ENCODE peak calls at places on chromosomes 6 and 20, in four cellular contexts. W is transverse colon, E is body of pancreas, G is stomach. S is an unnamed sample.

GRCh38 chr6:154232013-154232920 is 124.3 kb downstream of the IPCEF1 start:
- DNase-seq in W (no peak), E (no peak), G (no peak), S (no peak)

GRCh38 chr6:74577619-74578018 is 628.2 kb downstream of the COL12A1 start:
- DNase-seq in W (no peak), E (no peak), G (no peak), S (no peak)

GRCh38 chr6:25022140-25022553 is 86.4 kb upstream of the RIPOR2 start:
- DNase-seq in W (no peak), E (no peak), G (no peak), S (no peak)

GRCh38 chr6:108294787-108295625 is at the start of gene AFG1L:
- DNase-seq in W (peak; percentile 94), E (peak; percentile 92), G (peak; percentile 94), S (peak; percentile 70)

GRCh38 chr6:21022343-21023107 is 488.3 kb downstream of the CDKAL1 start:
- DNase-seq in W (no peak), E (peak; percentile 52), G (peak; percentile 78), S (peak; percentile 17)

GRCh38 chr20:843908-844307 is 10.4 kb downstream of the FAM110A start:
- DNase-seq in W (peak; percentile 47), E (no peak), G (no peak), S (no peak)

GRCh38 chr6:54010340-54011276 is 100.6 kb upstream of the MLIP start:
- DNase-seq in W (no peak), E (no peak), G (no peak), S (no peak)

GRCh38 chr20:48716086-48716485 is 111.7 kb downstream of the PREX1 start:
- DNase-seq in W (peak; percentile 32), E (no peak), G (no peak), S (no peak)

GRCh38 chr6:3226422-3227362 is 761 bp downstream of the TUBB2B start:
- DNase-seq in W (no peak), E (peak; percentile 38), G (no peak), S (no peak)

DNA sequence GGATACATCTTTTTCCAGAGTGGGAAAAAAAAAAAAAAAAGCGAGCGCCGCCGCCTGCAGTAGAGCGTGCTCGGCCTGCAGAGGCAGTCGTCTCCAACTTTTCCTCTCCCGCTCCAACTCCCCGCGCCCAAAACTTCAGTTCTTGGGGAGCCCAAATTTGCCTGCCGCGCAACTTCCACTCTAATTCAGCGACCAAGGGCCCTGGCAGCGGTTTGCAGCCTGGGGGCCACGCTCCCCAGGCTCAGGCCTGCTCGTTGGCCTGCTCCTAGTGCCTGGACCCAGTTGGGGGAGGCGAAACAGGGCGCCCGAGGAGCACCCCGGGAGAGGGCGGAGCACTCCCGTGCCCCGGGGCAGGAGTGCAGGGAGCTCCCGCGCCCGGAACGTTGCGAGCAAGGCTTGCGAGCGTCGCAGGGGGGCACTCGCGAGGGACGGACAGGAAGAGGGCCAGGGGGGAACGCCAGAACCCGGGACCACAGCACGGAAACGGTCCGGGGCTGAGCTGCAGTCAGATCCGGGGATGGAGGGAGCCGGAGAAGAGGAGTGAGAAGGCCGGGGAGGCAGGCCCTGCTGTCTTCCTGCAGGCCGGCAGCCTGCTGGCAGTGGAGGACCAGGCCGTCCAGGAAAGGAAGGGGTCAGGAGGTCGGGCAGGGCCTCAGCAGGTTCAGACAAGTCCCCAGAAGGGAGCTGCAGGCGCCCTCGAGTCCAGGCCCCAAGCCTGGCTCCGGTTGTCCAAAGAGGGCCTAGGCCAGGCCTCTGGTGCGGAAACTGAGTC is at the start of gene STX16:
- DNase-seq in W (peak; percentile 93), E (peak; percentile 91), G (peak; percentile 92), S (peak; percentile 98)
- TF ChIP-seq POLR2A in W (peak; percentile 87), E (peak; percentile 88), G (no peak), S (peak; percentile 71)

DNA sequence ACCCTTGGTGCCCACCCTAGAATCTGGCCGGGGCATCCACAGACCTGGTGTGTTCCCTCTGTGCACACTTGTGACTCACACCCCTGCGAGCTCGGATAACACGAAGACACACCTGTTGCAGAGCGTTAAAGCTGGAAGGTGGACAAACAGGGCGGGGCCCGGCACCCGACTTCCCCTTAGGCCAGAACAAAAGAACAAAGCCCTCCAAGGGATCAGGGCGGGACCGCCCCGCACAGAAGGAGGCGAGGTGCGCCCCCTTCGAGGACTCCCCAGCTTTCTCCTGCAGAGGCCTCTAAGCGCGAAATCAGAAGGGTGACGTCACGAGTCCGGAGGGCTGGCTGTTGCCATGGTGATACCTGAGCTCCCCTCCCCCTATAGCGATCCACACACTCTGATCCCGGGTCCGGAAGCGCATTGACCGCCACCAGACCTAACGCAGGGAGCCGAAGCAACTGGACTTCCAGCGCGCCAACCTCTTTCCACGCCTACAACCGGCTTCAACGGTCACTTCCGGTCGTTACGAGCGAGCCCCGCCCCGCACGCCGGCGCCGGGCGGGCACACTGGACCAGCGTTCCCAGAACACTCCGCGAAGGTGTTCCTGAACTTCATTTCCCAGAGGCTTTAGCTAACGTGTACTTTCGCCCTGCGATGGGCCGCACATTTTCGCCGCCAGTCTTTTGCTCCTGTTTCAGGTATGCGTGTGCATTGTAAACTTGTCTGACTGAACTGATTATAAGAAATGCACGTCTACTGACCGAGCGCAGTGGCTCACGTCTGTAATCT is at the start of gene ZNF184:
- DNase-seq in W (peak; percentile 97), E (peak; percentile 98), G (peak; percentile 96), S (peak; percentile 64)
- TF ChIP-seq POLR2A in W (peak; percentile 80), E (peak; percentile 89), G (no peak), S (peak; percentile 56)

GRCh38 chr20:63956664-63957003 is 418 bp upstream of the UCKL1 start:
- DNase-seq in W (no peak), E (no peak), G (no peak), S (no peak)

GRCh38 chr20:63957690-63958441 is 1.6 kb upstream of the UCKL1 start:
- DNase-seq in W (peak; percentile 89), E (peak; percentile 62), G (peak; percentile 71), S (no peak)

GRCh38 chr20:63955846-63956663 is at the start of gene UCKL1:
- DNase-seq in W (peak; percentile 94), E (peak; percentile 96), G (peak; percentile 94), S (peak; percentile 85)

GRCh38 chr20:63958471-63958870 is 2.3 kb upstream of the UCKL1 start:
- DNase-seq in W (no peak), E (no peak), G (no peak), S (no peak)

GRCh38 chr20:63957004-63957689 is 931 bp upstream of the UCKL1 start:
- DNase-seq in W (peak; percentile 87), E (peak; percentile 68), G (peak; percentile 71), S (peak; percentile 87)
- TF ChIP-seq POLR2A in W (peak; percentile 78), E (peak; percentile 28), G (no peak), S (no peak)

DNA sequence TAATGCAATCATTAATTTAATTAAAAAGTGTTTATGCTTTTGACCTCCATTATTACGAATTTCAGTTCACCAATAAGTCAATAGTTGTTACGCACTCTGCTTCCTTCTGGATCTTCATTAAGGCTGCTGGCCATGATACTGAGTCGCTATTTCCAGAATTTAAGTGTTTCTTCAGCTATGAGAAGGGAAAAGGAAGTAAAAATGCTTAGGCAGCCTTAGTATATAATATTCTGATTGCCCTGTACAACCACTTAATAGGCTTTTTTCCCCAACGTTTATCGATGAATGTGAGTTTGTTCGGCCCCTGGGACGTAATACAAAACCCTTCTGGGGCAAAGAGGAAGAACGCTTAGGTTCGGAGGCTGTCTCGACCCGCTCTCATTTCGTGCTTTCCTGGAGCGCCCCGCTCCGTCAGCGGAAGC is 644 bp downstream of the OARD1 start:
- DNase-seq in W (peak; percentile 86), E (no peak), G (no peak), S (no peak)
- TF ChIP-seq POLR2A in W (no peak), E (no peak), G (no peak), S (peak; percentile 58)

GRCh38 chr20:62387993-62388635 is 1.2 kb downstream of the RPS21 start:
- DNase-seq in W (no peak), E (no peak), G (no peak), S (no peak)

GRCh38 chr20:62386383-62387218 is at the start of gene RPS21:
- DNase-seq in W (peak; percentile 95), E (peak; percentile 94), G (peak; percentile 94), S (peak; percentile 88)

GRCh38 chr20:62389601-62390087 is 2.7 kb downstream of the RPS21 start:
- DNase-seq in W (no peak), E (no peak), G (no peak), S (no peak)

GRCh38 chr20:62388839-62389600 is 2.1 kb downstream of the RPS21 start:
- DNase-seq in W (no peak), E (no peak), G (no peak), S (no peak)

GRCh38 chr20:62387219-62387913 is 463 bp downstream of the RPS21 start:
- DNase-seq in W (no peak), E (no peak), G (no peak), S (no peak)
- TF ChIP-seq POLR2A in W (no peak), E (no peak), G (no peak), S (no peak)

GRCh38 chr6:113968472-113968871 is 2.5 kb downstream of the HDAC2 start:
- DNase-seq in W (no peak), E (no peak), G (no peak), S (no peak)

GRCh38 chr6:113969888-113970807 is 800 bp downstream of the HDAC2 start:
- DNase-seq in W (peak; percentile 68), E (peak; percentile 60), G (peak; percentile 61), S (peak; percentile 11)

GRCh38 chr6:113967777-113968176 is 3.2 kb downstream of the HDAC2 start:
- DNase-seq in W (no peak), E (no peak), G (no peak), S (no peak)

GRCh38 chr6:113971786-113972185 is 838 bp upstream of the HDAC2 start:
- DNase-seq in W (no peak), E (no peak), G (no peak), S (no peak)

DNA sequence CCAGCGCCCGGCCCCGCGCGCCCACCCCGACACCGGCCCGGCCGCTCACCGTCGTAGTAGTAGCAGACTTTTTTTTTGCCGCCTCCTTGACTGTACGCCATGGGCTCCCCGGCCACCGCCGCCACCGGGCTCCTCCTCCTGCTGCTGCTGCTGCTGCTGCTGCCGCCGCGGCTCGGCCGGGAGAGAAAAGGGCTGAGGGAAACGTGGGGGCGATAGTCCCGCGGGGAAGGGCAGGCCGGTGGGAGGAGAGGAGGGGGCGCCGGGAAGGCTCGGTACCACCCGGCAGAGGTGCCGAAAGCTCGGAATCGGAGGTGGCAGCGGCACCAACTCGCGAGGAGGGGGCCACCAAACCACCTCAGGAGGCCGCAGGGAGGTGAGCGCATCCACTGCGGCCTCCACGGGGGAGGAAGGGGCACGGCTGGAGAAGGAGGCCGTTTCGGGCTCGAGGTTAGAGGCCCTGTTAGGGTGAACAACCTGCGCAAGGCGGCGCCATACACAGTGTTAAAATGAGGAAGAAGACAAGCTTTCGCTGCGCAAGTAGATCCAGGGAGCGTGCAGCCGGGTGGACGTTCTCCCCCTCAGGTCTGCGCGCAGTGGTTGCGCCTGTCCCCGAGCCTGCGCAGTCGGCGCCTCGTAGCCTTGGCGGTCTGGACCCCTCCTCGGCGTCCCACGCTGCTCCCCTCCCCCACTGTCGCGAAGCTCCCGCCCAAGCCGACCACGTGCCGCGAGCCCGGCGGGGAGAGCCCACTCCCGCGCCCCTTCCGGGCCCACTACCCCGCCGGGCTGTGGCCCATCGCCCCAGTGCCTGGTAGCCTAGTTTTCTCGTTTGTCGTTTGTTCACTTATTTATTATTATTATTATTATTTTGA is at the start of gene HDAC2:
- DNase-seq in W (peak; percentile 87), E (peak; percentile 87), G (peak; percentile 86), S (peak; percentile 56)
- TF ChIP-seq POLR2A in W (peak; percentile 70), E (peak; percentile 82), G (no peak), S (peak; percentile 67)